ENCODE peak calls at places on chromosome 1, in ten cellular contexts. D, H, R, U, T, N, Z, M, F and C are unnamed samples.

GRCh38 chr1:33221385-33221758 is 34.9 kb upstream of the ZNF362 start:
- DNase-seq in R (no peak), H (no peak), Z (no peak), D (peak; percentile 36), F (no peak), T (no peak), U (no peak), M (no peak), N (no peak), C (no peak)

GRCh38 chr1:197180252-197180878 is 33.9 kb upstream of the ASPM start:
- DNase-seq in T (peak; percentile 49), D (peak; percentile 79), M (peak; percentile 49), H (peak; percentile 70), U (peak; percentile 63), Z (peak; percentile 38), F (peak; percentile 63), N (peak; percentile 76), R (no peak), C (peak; percentile 52)

GRCh38 chr1:41735587-41736290 is 183.0 kb downstream of the HIVEP3 start:
- DNase-seq in M (no peak), N (no peak), H (no peak), U (no peak), F (no peak), Z (no peak), D (no peak), R (no peak), T (peak; percentile 33), C (no peak)

GRCh38 chr1:230694991-230695390 is 18.9 kb downstream of the AGT start:
- DNase-seq in D (no peak), M (no peak), R (no peak), F (no peak), N (no peak), H (no peak), Z (no peak), U (no peak), T (no peak), C (no peak)

GRCh38 chr1:147641695-147642592 is 28.4 kb downstream of the ACP6 start:
- DNase-seq in M (peak; percentile 80), U (peak; percentile 88), T (peak; percentile 71), Z (peak; percentile 61), R (peak; percentile 32), D (peak; percentile 73), H (peak; percentile 78), F (no peak), N (peak; percentile 86), C (peak; percentile 63)

GRCh38 chr1:238232036-238232744 is 341.5 kb upstream of the ZP4 start:
- DNase-seq in D (no peak), N (no peak), F (no peak), U (no peak), Z (peak; percentile 17), M (no peak), R (no peak), T (no peak), H (no peak), C (no peak)

GRCh38 chr1:72547412-72547811 is 265.1 kb upstream of the NEGR1 start:
- DNase-seq in U (peak; percentile 49), R (no peak), N (no peak), H (no peak), M (no peak), Z (no peak), F (no peak), T (no peak), D (peak; percentile 17), C (no peak)

GRCh38 chr1:63593887-63594617 is 841 bp downstream of the PGM1 start:
- DNase-seq in U (peak; percentile 87), R (peak; percentile 67), M (peak; percentile 69), F (peak; percentile 92), D (peak; percentile 89), N (peak; percentile 89), H (peak; percentile 83), Z (peak; percentile 77), T (peak; percentile 74), C (peak; percentile 86)

GRCh38 chr1:153633747-153634665 is at the start of gene CHTOP:
- DNase-seq in D (peak; percentile 100), M (peak; percentile 100), U (peak; percentile 99), H (peak; percentile 100), N (peak; percentile 99), F (peak; percentile 92), T (peak; percentile 99), Z (peak; percentile 94), R (peak; percentile 98), C (peak; percentile 99)

GRCh38 chr1:66681686-66682085 is 70.6 kb upstream of the DYNLT5 start:
- DNase-seq in Z (no peak), H (no peak), N (no peak), F (no peak), R (no peak), T (no peak), U (no peak), M (no peak), D (no peak), C (no peak)

GRCh38 chr1:151104630-151105029 is 34.1 kb downstream of the GABPB2 start:
- DNase-seq in R (no peak), U (no peak), F (no peak), T (no peak), M (no peak), Z (no peak), N (no peak), D (no peak), H (no peak), C (no peak)

GRCh38 chr1:117661027-117661426 is 55.2 kb downstream of the TENT5C start:
- DNase-seq in D (no peak), M (peak; percentile 54), H (no peak), Z (no peak), F (no peak), R (no peak), T (no peak), N (no peak), U (no peak), C (no peak)

GRCh38 chr1:18396247-18396646 is 84.5 kb upstream of the KLHDC7A start:
- DNase-seq in D (peak; percentile 21), H (peak; percentile 51), F (peak; percentile 70), R (peak; percentile 28), T (peak; percentile 28), M (no peak), U (no peak), Z (no peak), N (no peak), C (no peak)
- H3K9me2 ChIP-seq in D (no peaks in the 10 kb centered on the region), H (no peaks in the 10 kb centered on the region), F (no peaks in the 10 kb centered on the region), R (no peaks in the 10 kb centered on the region), T (no peaks in the 10 kb centered on the region), M (no peaks in the 10 kb centered on the region), U (no peaks in the 10 kb centered on the region), Z (no peaks in the 10 kb centered on the region), N (no peaks in the 10 kb centered on the region), C (no peaks in the 10 kb centered on the region)

GRCh38 chr1:12171206-12172041 is 4.6 kb downstream of the TNFRSF1B start:
- DNase-seq in R (no peak), H (no peak), U (no peak), D (no peak), Z (no peak), F (no peak), M (no peak), N (no peak), T (no peak), C (no peak)

GRCh38 chr1:12173631-12174121 is 6.9 kb downstream of the TNFRSF1B start:
- DNase-seq in T (no peak), M (no peak), F (no peak), H (no peak), N (no peak), R (no peak), Z (no peak), D (no peak), U (no peak), C (no peak)

GRCh38 chr1:12172959-12173358 is 6.2 kb downstream of the TNFRSF1B start:
- DNase-seq in D (no peak), U (no peak), F (no peak), Z (no peak), T (no peak), R (no peak), M (no peak), H (no peak), N (no peak), C (no peak)

GRCh38 chr1:12170263-12170671 is 3.5 kb downstream of the TNFRSF1B start:
- DNase-seq in Z (no peak), N (no peak), D (no peak), U (no peak), F (peak; percentile 81), H (no peak), T (no peak), R (no peak), M (no peak), C (no peak)

DNA sequence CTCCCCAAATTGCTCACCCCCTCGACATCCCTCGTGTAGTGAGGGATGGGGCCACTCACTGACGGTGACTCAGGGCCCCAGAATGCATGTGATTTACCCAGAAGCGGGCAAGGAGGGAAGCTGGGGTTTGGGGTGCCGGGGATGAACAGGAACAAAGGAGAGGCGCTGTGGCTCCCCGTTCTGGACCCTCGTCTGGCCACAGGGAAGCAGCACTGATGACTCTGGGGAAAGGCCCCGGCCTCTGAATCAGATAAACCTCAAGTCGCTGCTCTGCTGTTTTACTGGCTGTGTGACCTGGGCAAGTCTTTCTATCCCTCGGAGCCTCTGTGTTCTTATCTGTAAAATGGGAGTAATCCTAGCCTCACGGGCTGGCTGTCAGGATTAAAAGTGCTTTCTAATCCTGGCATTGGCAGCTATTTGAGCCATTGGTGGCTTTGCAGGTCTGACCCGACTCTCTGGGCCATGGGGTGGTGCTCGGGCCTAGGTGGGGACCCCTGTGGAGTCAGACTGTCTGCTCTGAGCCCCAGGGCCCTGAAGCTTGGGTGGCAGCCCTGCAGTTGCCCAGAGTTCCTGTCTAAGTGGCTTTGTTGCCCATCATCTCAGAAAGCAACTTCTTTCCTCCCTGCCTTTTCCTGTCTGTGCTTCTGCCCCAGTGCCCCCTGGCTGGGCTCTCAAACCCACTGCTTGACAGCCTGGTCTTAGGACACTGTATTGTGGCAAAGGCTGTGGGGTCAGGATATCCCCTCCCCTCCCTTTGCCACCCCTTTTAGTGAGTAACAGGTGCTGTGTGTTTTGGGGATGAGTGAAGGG is 5.5 kb downstream of the TNFRSF1B start:
- DNase-seq in H (no peak), N (no peak), F (no peak), M (no peak), T (no peak), R (no peak), D (no peak), U (no peak), Z (no peak), C (no peak)
- H3K27ac ChIP-seq in H (no peak overlapping the region), N (no peak overlapping the region), F (no peak overlapping the region), M (no peak overlapping the region), T (no peak overlapping the region), R (no peak overlapping the region), D (no peak overlapping the region), U (no peak overlapping the region), Z (no peak overlapping the region), C (no peak overlapping the region)

DNA sequence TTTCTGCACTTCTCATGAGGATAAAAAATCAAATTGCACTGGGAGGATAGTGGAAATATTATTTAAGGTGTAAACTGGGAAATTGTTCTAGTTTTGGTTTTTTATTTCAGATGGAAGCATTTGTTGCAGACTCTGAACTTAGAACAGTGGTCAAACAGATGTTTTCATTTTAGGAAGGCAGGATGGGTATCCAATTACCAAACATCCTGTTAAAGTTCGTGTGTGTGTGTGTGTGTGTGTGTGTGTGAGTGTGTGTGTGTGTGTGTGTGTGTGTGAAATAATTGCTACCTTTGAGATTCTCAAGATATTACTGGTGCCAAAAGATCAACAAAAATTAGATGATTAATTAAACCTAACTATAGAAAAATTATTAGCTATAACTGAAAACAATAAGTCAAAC is 24.3 kb upstream of the DUSP10 start:
- DNase-seq in M (no peak), H (no peak), R (no peak), U (no peak), D (peak; percentile 52), Z (peak; percentile 13), F (no peak), T (no peak), N (no peak), C (no peak)
- H3K9me2 ChIP-seq in M (no peaks in the 10 kb centered on the region), H (no peaks in the 10 kb centered on the region), R (no peaks in the 10 kb centered on the region), U (peaks cover 7% of the 10 kb centered on the region), D (no peaks in the 10 kb centered on the region), Z (no peaks in the 10 kb centered on the region), F (no peaks in the 10 kb centered on the region), T (no peaks in the 10 kb centered on the region), N (no peaks in the 10 kb centered on the region), C (no peaks in the 10 kb centered on the region)

GRCh38 chr1:21325231-21325718 is 35.0 kb upstream of the ECE1 start:
- DNase-seq in U (no peak), F (no peak), T (no peak), M (no peak), N (peak; percentile 79), Z (no peak), D (peak; percentile 47), R (no peak), H (no peak), C (peak; percentile 63)
- H3K27ac ChIP-seq in U (peak overlapping the region; percentile 14), F (peak overlapping the region; percentile 94), T (peak overlapping the region; percentile 91), M (no peak overlapping the region), N (peak overlapping the region; percentile 94), Z (peak overlapping the region; percentile 87), D (peak overlapping the region; percentile 91), R (peak overlapping the region; percentile 84), H (peak overlapping the region; percentile 95), C (peak overlapping the region; percentile 12)